ENCODE peak calls at places on chromosomes 6 and 20, in nine cellular contexts. K, Z, V, P, C, W, T, S and R are unnamed samples.

GRCh38 chr6:136967874-136968752 is 46.0 kb downstream of the SLC35D3 start:
- DNase-seq in K (peak), Z (peak), V (peak), P (peak), C (peak), W (peak), T (peak), S (peak), R (peak)

GRCh38 chr20:10696650-10697049 is 22.9 kb upstream of the JAG1 start:
- DNase-seq in K (no peak), Z (no peak), V (no peak), P (no peak), C (no peak), W (no peak), T (no peak), S (no peak), R (no peak)

GRCh38 chr6:138287144-138287955 is 69.1 kb upstream of the PBOV1 start:
- DNase-seq in K (peak), Z (peak), V (no peak), P (peak), C (peak), W (peak), T (no peak), S (peak), R (peak)

GRCh38 chr20:62356143-62356947 is 10.8 kb downstream of the LAMA5 start:
- DNase-seq in K (no peak), Z (no peak), V (no peak), P (no peak), C (no peak), W (no peak), T (no peak), S (no peak), R (no peak)

GRCh38 chr6:33723576-33724085 is 12.1 kb upstream of the UQCC2 start:
- DNase-seq in K (no peak), Z (no peak), V (no peak), P (no peak), C (no peak), W (no peak), T (no peak), S (no peak), R (no peak)

GRCh38 chr6:25298508-25298834 is 19.3 kb downstream of the CARMIL1 start:
- DNase-seq in K (no peak), Z (no peak), V (no peak), P (no peak), C (no peak), W (no peak), T (no peak), S (no peak), R (no peak)

GRCh38 chr6:148745926-148746325 is 904 bp upstream of the UST start:
- DNase-seq in K (no peak), Z (no peak), V (no peak), P (no peak), C (no peak), W (no peak), T (no peak), S (peak), R (no peak)

GRCh38 chr6:31811645-31812044 is 3.4 kb downstream of the HSPA1L start:
- DNase-seq in K (no peak), Z (no peak), V (no peak), P (no peak), C (no peak), W (no peak), T (no peak), S (no peak), R (no peak)

GRCh38 chr6:157779705-157780604 is 43.1 kb upstream of the SNX9 start:
- DNase-seq in K (peak), Z (no peak), V (no peak), P (no peak), C (peak), W (no peak), T (no peak), S (peak), R (no peak)

GRCh38 chr6:18262812-18263560 is 1.3 kb downstream of the DEK start:
- DNase-seq in K (peak), Z (peak), V (no peak), P (no peak), C (no peak), W (no peak), T (no peak), S (peak), R (no peak)

GRCh38 chr20:61886721-61887658 is 178.7 kb downstream of the TAF4 start:
- DNase-seq in K (peak), Z (peak), V (no peak), P (peak), C (peak), W (no peak), T (peak), S (peak), R (peak)

GRCh38 chr20:35216541-35216940 is 9.9 kb upstream of the MMP24 start:
- DNase-seq in K (no peak), Z (no peak), V (no peak), P (no peak), C (no peak), W (no peak), T (no peak), S (no peak), R (no peak)

GRCh38 chr6:1380625-1381396 is 8.6 kb upstream of the FOXF2 start:
- DNase-seq in K (no peak), Z (no peak), V (no peak), P (peak), C (no peak), W (no peak), T (no peak), S (no peak), R (no peak)

GRCh38 chr6:131281471-131282270 is 146.4 kb downstream of the AKAP7 start:
- DNase-seq in K (peak), Z (peak), V (no peak), P (peak), C (no peak), W (peak), T (no peak), S (no peak), R (peak)

GRCh38 chr6:96837138-96837971 is at the start of gene GPR63:
- DNase-seq in K (peak), Z (peak), V (peak), P (peak), C (peak), W (peak), T (peak), S (peak), R (peak)

GRCh38 chr20:8721098-8721497 is 347.8 kb upstream of the PLCB4 start:
- DNase-seq in K (peak), Z (peak), V (no peak), P (no peak), C (peak), W (no peak), T (peak), S (peak), R (no peak)

GRCh38 chr6:33578588-33579011 is 1.5 kb downstream of the BAK1 start:
- DNase-seq in K (no peak), Z (peak), V (no peak), P (no peak), C (no peak), W (peak), T (no peak), S (no peak), R (no peak)

GRCh38 chr6:165726915-165727314 is 63.9 kb upstream of the PDE10A start:
- DNase-seq in K (peak), Z (no peak), V (no peak), P (no peak), C (no peak), W (no peak), T (no peak), S (no peak), R (no peak)

GRCh38 chr20:48687097-48687800 is 140.6 kb downstream of the PREX1 start:
- DNase-seq in K (no peak), Z (no peak), V (no peak), P (no peak), C (no peak), W (no peak), T (no peak), S (no peak), R (no peak)

GRCh38 chr6:50062051-50062450 is 12.3 kb upstream of the DEFB112 start:
- DNase-seq in K (no peak), Z (no peak), V (no peak), P (no peak), C (peak), W (no peak), T (no peak), S (no peak), R (no peak)

GRCh38 chr20:59004493-59004762 is 2.6 kb downstream of the CTSZ start:
- DNase-seq in K (no peak), Z (peak), V (no peak), P (peak), C (no peak), W (no peak), T (no peak), S (no peak), R (peak)

GRCh38 chr20:31704225-31705119 is 18.2 kb downstream of the BCL2L1 start:
- DNase-seq in K (peak), Z (no peak), V (no peak), P (no peak), C (peak), W (no peak), T (no peak), S (peak), R (no peak)

GRCh38 chr6:31907158-31907813 is 5.4 kb upstream of the ZBTB12 start:
- DNase-seq in K (peak), Z (no peak), V (no peak), P (no peak), C (peak), W (no peak), T (no peak), S (peak), R (no peak)

GRCh38 chr6:14286634-14287428 is 169.3 kb downstream of the CD83 start:
- DNase-seq in K (no peak), Z (no peak), V (no peak), P (no peak), C (no peak), W (no peak), T (no peak), S (no peak), R (no peak)

GRCh38 chr6:44339301-44339700 is 3.1 kb upstream of the SPATS1 start:
- DNase-seq in K (no peak), Z (no peak), V (no peak), P (peak), C (no peak), W (no peak), T (no peak), S (no peak), R (no peak)